ENCODE peak calls at places on chromosome 10, in five cellular contexts. Z, G, V, P and N are unnamed samples.

GRCh38 chr10:92590623-92591549 is 2.0 kb upstream of the KIF11 start:
- DNase-seq in V (peak; percentile 66), Z (peak; percentile 38), G (peak; percentile 38), P (peak; percentile 23), N (no peak)

GRCh38 chr10:120460776-120461175 is 3.7 kb downstream of the PLPP4 start:
- DNase-seq in Z (no peak), V (no peak), P (no peak), G (no peak), N (no peak)

GRCh38 chr10:70492786-70493659 is 14.5 kb downstream of the PALD1 start:
- DNase-seq in P (peak; percentile 54), G (no peak), Z (peak; percentile 24), V (no peak), N (no peak)

GRCh38 chr10:26725837-26726727 is 28.6 kb downstream of the PDSS1 start:
- DNase-seq in G (peak; percentile 45), Z (peak; percentile 63), V (peak; percentile 48), P (peak; percentile 66), N (no peak)

GRCh38 chr10:73244866-73245477 is 2.1 kb downstream of the DNAJC9 start:
- DNase-seq in Z (no peak), P (no peak), G (no peak), V (no peak), N (no peak)

GRCh38 chr10:74231375-74231774 is 80.4 kb downstream of the ADK start:
- DNase-seq in P (peak; percentile 60), Z (no peak), G (no peak), V (peak; percentile 74), N (no peak)

GRCh38 chr10:1939016-1939415 is 201.7 kb upstream of the ADARB2 start:
- DNase-seq in G (no peak), V (no peak), Z (no peak), P (no peak), N (peak; percentile 21)

GRCh38 chr10:12811725-12812310 is 189.7 kb downstream of the CCDC3 start:
- DNase-seq in P (no peak), V (no peak), Z (no peak), G (no peak), N (no peak)

GRCh38 chr10:118216071-118216470 is 126.1 kb downstream of the FAM204A start:
- DNase-seq in P (no peak), Z (no peak), G (peak; percentile 64), V (no peak), N (no peak)

GRCh38 chr10:90859321-90859751 is 1.5 kb upstream of the HTR7 start:
- DNase-seq in V (no peak), P (no peak), Z (no peak), G (no peak), N (no peak)

GRCh38 chr10:133100706-133101463 is 13.2 kb downstream of the ADGRA1 start:
- DNase-seq in Z (no peak), P (peak; percentile 37), V (no peak), G (no peak), N (no peak)

GRCh38 chr10:97587183-97587582 is 2.3 kb upstream of the C10orf62 start:
- DNase-seq in G (no peak), P (no peak), Z (no peak), V (no peak), N (no peak)

GRCh38 chr10:73810735-73811465 is 498 bp downstream of the NDST2 start:
- DNase-seq in G (no peak), V (peak; percentile 46), P (peak; percentile 42), Z (peak; percentile 48), N (peak; percentile 52)

GRCh38 chr10:12041766-12042408 is 722 bp downstream of the UPF2 start:
- DNase-seq in V (peak; percentile 28), G (no peak), P (peak; percentile 35), Z (peak; percentile 50), N (no peak)

GRCh38 chr10:62076872-62077271 is 175.4 kb downstream of the ARID5B start:
- DNase-seq in Z (no peak), V (no peak), G (no peak), P (no peak), N (no peak)

GRCh38 chr10:98374176-98374969 is 40.6 kb downstream of the PYROXD2 start:
- DNase-seq in V (no peak), Z (no peak), G (no peak), P (peak; percentile 10), N (no peak)

GRCh38 chr10:95245425-95246055 is 45.3 kb downstream of the PDLIM1 start:
- DNase-seq in P (no peak), Z (no peak), G (no peak), V (no peak), N (no peak)

GRCh38 chr10:102605712-102606111 is 38.6 kb upstream of the TRIM8 start:
- DNase-seq in P (no peak), V (no peak), Z (no peak), G (no peak), N (no peak)

GRCh38 chr10:43756343-43756742 is 107.7 kb upstream of the ZNF32 start:
- DNase-seq in Z (no peak), G (no peak), V (no peak), P (no peak), N (no peak)

GRCh38 chr10:33223326-33224014 is 111.0 kb downstream of the NRP1 start:
- DNase-seq in P (no peak), V (no peak), G (no peak), Z (no peak), N (no peak)

GRCh38 chr10:119740096-119740495 is 14.2 kb downstream of the INPP5F start:
- DNase-seq in P (no peak), G (no peak), Z (no peak), V (no peak), N (no peak)

GRCh38 chr10:87506988-87507387 is 2.3 kb downstream of the MINPP1 start:
- DNase-seq in P (no peak), V (no peak), Z (no peak), G (no peak), N (no peak)

GRCh38 chr10:132957981-132958885 is 15.9 kb upstream of the CFAP46 start:
- DNase-seq in P (no peak), Z (no peak), V (no peak), G (no peak), N (no peak)

GRCh38 chr10:133359554-133359971 is 1.7 kb upstream of the FUOM start:
- DNase-seq in P (no peak), G (no peak), Z (peak; percentile 82), V (no peak), N (no peak)

GRCh38 chr10:89466599-89467035 is 52.2 kb downstream of the IFIT5 start:
- DNase-seq in P (no peak), Z (no peak), G (no peak), V (no peak), N (no peak)

GRCh38 chr10:7269988-7270387 is 140.8 kb downstream of the SFMBT2 start:
- DNase-seq in V (no peak), G (no peak), Z (no peak), P (no peak), N (no peak)

GRCh38 chr10:7264313-7264741 is 146.5 kb downstream of the SFMBT2 start:
- DNase-seq in P (no peak), V (peak; percentile 40), Z (no peak), G (no peak), N (no peak)

GRCh38 chr10:7272008-7272407 is 138.8 kb downstream of the SFMBT2 start:
- DNase-seq in P (no peak), Z (no peak), V (no peak), G (no peak), N (no peak)

GRCh38 chr10:7267142-7267541 is 143.7 kb downstream of the SFMBT2 start:
- DNase-seq in P (no peak), Z (no peak), V (no peak), G (no peak), N (no peak)
- H3K4me3 ChIP-seq in P (no peak overlapping the region), Z (no peak overlapping the region), V (no peak overlapping the region), G (no peak overlapping the region), N (no peak overlapping the region)

DNA sequence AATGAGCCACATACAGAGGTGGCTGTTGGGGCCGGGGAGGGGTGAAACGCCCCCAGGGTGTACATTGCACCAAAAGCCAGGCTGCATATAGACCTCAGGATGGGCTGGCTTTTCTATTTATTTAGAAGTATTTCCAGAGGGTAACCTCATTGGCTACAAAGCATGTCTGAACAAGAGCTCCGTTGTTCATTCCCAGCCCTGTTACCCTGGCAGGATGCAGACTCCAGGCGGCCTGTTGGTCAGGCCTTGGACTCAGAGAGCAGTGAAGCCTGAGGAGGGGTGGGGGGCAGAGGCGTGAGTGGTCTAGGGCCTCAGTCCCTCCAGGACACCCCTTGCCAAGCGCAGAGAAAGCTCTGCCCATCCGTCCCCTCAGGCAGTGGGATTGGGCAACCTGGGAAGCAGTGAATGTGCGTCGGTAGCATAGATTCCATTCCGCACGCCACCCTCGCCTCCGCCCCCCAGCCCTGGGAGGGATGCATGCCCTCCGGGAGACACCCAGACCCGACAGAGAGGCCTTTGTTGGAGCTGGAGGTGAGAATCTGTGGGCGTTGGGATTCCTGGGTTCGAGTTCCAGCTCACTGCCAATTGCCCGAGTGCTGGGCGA is 41.9 kb downstream of the TCF7L2 start:
- DNase-seq in V (no peak), P (no peak), G (no peak), Z (no peak), N (no peak)
- H3K4me1 ChIP-seq in V (peaks cover 2% of the 10 kb centered on the region), P (peaks cover 3% of the 10 kb centered on the region), G (peaks cover 6% of the 10 kb centered on the region), Z (peaks cover 4% of the 10 kb centered on the region), N (no peaks in the 10 kb centered on the region)

DNA sequence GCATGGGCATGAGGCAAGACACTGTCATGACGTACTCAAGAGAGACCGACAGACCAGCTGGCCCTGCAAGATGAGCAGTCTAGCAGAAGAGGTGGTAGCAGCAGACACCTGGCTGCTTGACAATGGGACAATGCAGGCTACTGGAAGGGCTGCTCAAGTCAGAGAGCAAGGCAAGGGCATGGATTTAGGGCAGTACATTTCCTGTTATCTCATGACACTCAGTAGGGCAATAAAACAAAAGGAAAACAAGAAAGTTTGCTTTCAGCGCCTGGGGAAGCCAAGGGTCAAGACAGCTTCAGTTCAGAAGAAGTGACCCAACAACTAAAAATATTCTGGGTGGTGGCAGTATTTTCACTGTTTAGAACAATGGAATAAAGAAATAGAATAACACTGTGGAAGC is 331.8 kb upstream of the PHYHIPL start:
- DNase-seq in G (no peak), Z (no peak), V (no peak), P (no peak), N (no peak)
- H3K27ac ChIP-seq in G (no peak overlapping the region), Z (no peak overlapping the region), V (no peak overlapping the region), P (no peak overlapping the region), N (no peak overlapping the region)

GRCh38 chr10:7193369-7193768 is 217.5 kb downstream of the SFMBT2 start:
- DNase-seq in G (no peak), P (no peak), V (no peak), Z (no peak), N (no peak)

GRCh38 chr10:7196284-7196683 is 214.6 kb downstream of the SFMBT2 start:
- DNase-seq in G (no peak), V (no peak), Z (no peak), P (peak; percentile 31), N (no peak)

GRCh38 chr10:7192831-7193348 is 217.9 kb downstream of the SFMBT2 start:
- DNase-seq in P (no peak), Z (no peak), G (no peak), V (no peak), N (peak; percentile 12)

GRCh38 chr10:7195118-7195517 is 215.7 kb downstream of the SFMBT2 start:
- DNase-seq in Z (no peak), G (no peak), P (no peak), V (no peak), N (no peak)

DNA sequence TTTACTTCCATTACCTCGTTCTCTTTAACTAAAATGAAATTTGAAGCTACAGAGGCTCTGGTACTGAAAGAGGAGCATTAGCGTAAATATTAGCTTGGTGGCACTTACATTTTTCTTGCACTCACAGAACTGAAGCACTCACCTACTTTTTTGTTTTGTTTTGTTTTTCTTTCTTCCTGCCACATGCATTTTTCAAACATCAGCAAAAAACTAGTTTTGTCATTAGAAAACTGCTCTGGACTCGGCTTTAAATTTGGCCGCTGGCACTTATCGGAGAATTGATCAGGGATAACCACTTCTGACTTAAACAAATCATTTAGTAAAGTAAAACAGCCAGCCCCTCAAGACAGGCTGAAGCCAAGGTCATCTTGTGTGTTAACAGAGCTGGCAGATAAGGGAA is 216.3 kb downstream of the SFMBT2 start:
- DNase-seq in V (no peak), P (no peak), Z (no peak), G (no peak), N (no peak)
- H3K4me3 ChIP-seq in V (no peak overlapping the region), P (no peak overlapping the region), Z (no peak overlapping the region), G (no peak overlapping the region), N (no peak overlapping the region)